ENCODE peak calls at places on chromosomes 11 and 22, in six cellular contexts. H, U, L, W, M and C are unnamed samples.

GRCh38 chr11:68364581-68364980 is 52.2 kb downstream of the LRP5 start:
- DNase-seq in U (no peak), H (no peak), L (no peak), M (no peak), W (no peak), C (no peak)

GRCh38 chr11:47550288-47551052 is 2.5 kb downstream of the CELF1 start:
- DNase-seq in H (no peak), M (no peak), U (no peak), W (no peak), L (no peak), C (no peak)

GRCh38 chr11:106971864-106972263 is 46.4 kb downstream of the GUCY1A2 start:
- DNase-seq in L (no peak), H (no peak), U (no peak), M (no peak), W (no peak), C (no peak)

GRCh38 chr22:43002198-43002577 is 12.8 kb downstream of the PACSIN2 start:
- DNase-seq in H (no peak), W (no peak), U (no peak), L (no peak), M (no peak), C (no peak)

GRCh38 chr11:104944080-104944479 is 24.3 kb downstream of the CASP4 start:
- DNase-seq in H (no peak), L (no peak), M (no peak), U (no peak), W (no peak), C (no peak)

GRCh38 chr11:27501102-27501501 is 5.5 kb downstream of the LIN7C start:
- DNase-seq in W (no peak), U (no peak), L (no peak), M (no peak), H (no peak), C (no peak)

GRCh38 chr11:77592727-77593126 is 3.0 kb downstream of the AQP11 start:
- DNase-seq in U (no peak), W (no peak), L (no peak), M (no peak), H (no peak), C (no peak)

GRCh38 chr11:27293500-27294417 is 69.3 kb downstream of the CCDC34 start:
- DNase-seq in W (no peak), U (no peak), L (no peak), M (no peak), H (no peak), C (no peak)

GRCh38 chr11:31022080-31022479 is 347.5 kb downstream of the DCDC1 start:
- DNase-seq in M (no peak), W (no peak), L (no peak), U (no peak), H (no peak), C (no peak)